ENCODE peak calls at places on chromosome 20, in five cellular contexts. I is stimulated activated CD4-positive, alpha-beta T cell treated with anti-CD3 and anti-CD28 coated beads, Interleukin-4, amount 100 ng/mL, for 48 hours; G is SK-N-SH; A is GM20000; R is NB4. L is an unnamed sample.

GRCh38 chr20:29298759-29299613 is 1958.5 kb upstream of the DEFB115 start:
- DNase-seq in I (no peak), G (no peak), R (no peak), A (no peak), L (no peak)

GRCh38 chr20:39109933-39110818 is 148.0 kb downstream of the DHX35 start:
- DNase-seq in R (no peak), G (no peak), A (no peak), I (no peak), L (no peak)

GRCh38 chr20:47438464-47439381 is 63.0 kb upstream of the NCOA3 start:
- DNase-seq in A (peak), I (no peak), R (no peak), G (no peak), L (peak)

GRCh38 chr20:25248501-25249172 is 752 bp downstream of the PYGB start:
- DNase-seq in I (no peak), A (peak), G (peak), R (peak), L (no peak)

GRCh38 chr20:8964944-8965562 is 103.8 kb upstream of the PLCB4 start:
- DNase-seq in A (no peak), R (no peak), I (no peak), G (no peak), L (no peak)

GRCh38 chr20:43564455-43564854 is 5.6 kb downstream of the SGK2 start:
- DNase-seq in R (no peak), A (no peak), I (no peak), G (no peak), L (no peak)

GRCh38 chr20:62808211-62808865 is 3.7 kb downstream of the OGFR start:
- DNase-seq in I (peak), A (peak), G (peak), R (peak), L (peak)

GRCh38 chr20:1934578-1935573 is 39.7 kb downstream of the SIRPA start:
- DNase-seq in R (peak), I (no peak), A (no peak), G (peak), L (no peak)

GRCh38 chr20:63058696-63059335 is 52.1 kb upstream of the BHLHE23 start:
- DNase-seq in R (no peak), A (no peak), I (no peak), G (no peak), L (no peak)

GRCh38 chr20:32114305-32114960 is 4.9 kb downstream of the TM9SF4 start:
- DNase-seq in R (no peak), G (peak), A (no peak), I (no peak), L (no peak)

GRCh38 chr20:49591217-49591865 is 23.4 kb upstream of the PTGIS start:
- DNase-seq in I (no peak), R (no peak), G (no peak), A (no peak), L (no peak)

GRCh38 chr20:51889466-51889865 is 87.1 kb upstream of the SALL4 start:
- DNase-seq in A (no peak), R (no peak), I (no peak), G (no peak), L (no peak)

GRCh38 chr20:3694864-3695263 is 13.1 kb upstream of the ADAM33 start:
- DNase-seq in G (no peak), I (no peak), A (no peak), R (no peak), L (no peak)

GRCh38 chr20:43138061-43138860 is 51.4 kb downstream of the PTPRT start:
- DNase-seq in A (no peak), G (no peak), R (no peak), I (no peak), L (no peak)

GRCh38 chr20:15155848-15156401 is 818.5 kb upstream of the FLRT3 start:
- DNase-seq in I (no peak), R (no peak), A (no peak), G (no peak), L (no peak)

GRCh38 chr20:6466065-6466810 is 301.2 kb upstream of the BMP2 start:
- DNase-seq in R (no peak), A (no peak), G (no peak), I (no peak), L (no peak)

GRCh38 chr20:23387118-23387443 is 25.1 kb downstream of the GZF1 start:
- DNase-seq in G (no peak), R (no peak), I (no peak), A (no peak), L (no peak)

GRCh38 chr20:21396921-21397340 is 395 bp downstream of the NKX2-4 start:
- DNase-seq in G (peak), I (no peak), A (peak), R (no peak), L (peak)

GRCh38 chr20:57292611-57293010 is 26.2 kb upstream of the BMP7 start:
- DNase-seq in G (no peak), I (no peak), A (no peak), R (no peak), L (no peak)

GRCh38 chr20:59737073-59737691 is 132.8 kb downstream of the PHACTR3 start:
- DNase-seq in G (no peak), A (no peak), R (no peak), I (no peak), L (no peak)

GRCh38 chr20:45111799-45112471 is 3.0 kb downstream of the WFDC5 start:
- DNase-seq in R (peak), G (peak), A (peak), I (no peak), L (peak)

GRCh38 chr20:54176610-54177009 is 2.8 kb upstream of the CYP24A1 start:
- DNase-seq in I (no peak), R (no peak), A (no peak), G (no peak), L (no peak)

GRCh38 chr20:34998331-34998950 is 42.8 kb downstream of the MYH7B start:
- DNase-seq in R (no peak), I (no peak), G (no peak), A (no peak), L (no peak)

GRCh38 chr20:34058831-34059230 is 53.2 kb downstream of the EIF2S2 start:
- DNase-seq in G (no peak), I (no peak), A (no peak), R (peak), L (no peak)

GRCh38 chr20:1942061-1942460 is 46.9 kb downstream of the SIRPA start:
- DNase-seq in I (no peak), G (no peak), A (no peak), R (no peak), L (no peak)

GRCh38 chr20:58986968-58987517 is 6.0 kb downstream of the NELFCD start:
- DNase-seq in I (no peak), A (no peak), G (peak), R (no peak), L (no peak)

GRCh38 chr20:19572031-19572430 is 186.0 kb upstream of the RIN2 start:
- DNase-seq in G (no peak), A (no peak), I (no peak), R (no peak), L (no peak)

GRCh38 chr20:42082611-42083010 is 464.4 kb upstream of the CHD6 start:
- DNase-seq in G (peak), I (no peak), A (no peak), R (no peak), L (no peak)

GRCh38 chr20:10591956-10592521 is 81.8 kb downstream of the JAG1 start:
- DNase-seq in G (no peak), I (no peak), R (no peak), A (no peak), L (no peak)

L was measured in GM13977.